ENCODE peak calls at places on chromosomes 12 and 14, in nine cellular contexts. U is brain pericyte, B is amniotic epithelial cell, H is astrocyte of the spinal cord, C is NCI-H748 treated with DMSO at 0.1 percent for 48 hours, N is NCI-H510A treated with DMSO at 0.1 percent for 48 hours, I is GM12892, G is T-helper 9 cell, Z is HTR-8/SVneo. J is an unnamed sample.

GRCh38 chr12:26830783-26831601 is 2.0 kb downstream of the ITPR2 start:
- DNase-seq in U (no peak), Z (no peak), H (no peak), N (peak; percentile 29), B (peak; percentile 63), G (no peak), I (no peak), C (no peak), J (no peak)

GRCh38 chr12:124768462-124769165 is 95.0 kb downstream of the SCARB1 start:
- DNase-seq in Z (no peak), H (peak; percentile 64), B (no peak), N (no peak), I (no peak), C (no peak), U (no peak), G (no peak), J (no peak)

GRCh38 chr12:64627781-64628180 is 17.5 kb downstream of the RASSF3 start:
- DNase-seq in N (no peak), B (peak; percentile 81), H (peak; percentile 74), Z (no peak), I (no peak), C (no peak), G (no peak), U (no peak), J (no peak)

GRCh38 chr12:24695657-24696329 is 253.1 kb downstream of the BCAT1 start:
- DNase-seq in C (no peak), N (no peak), I (no peak), G (no peak), U (no peak), B (peak; percentile 13), Z (no peak), H (no peak), J (no peak)

GRCh38 chr14:104394606-104394910 is 185.0 kb upstream of the C14orf180 start:
- DNase-seq in I (no peak), C (no peak), G (no peak), Z (no peak), B (no peak), H (no peak), U (no peak), N (no peak), J (no peak)

GRCh38 chr14:69260246-69260978 is 454 bp downstream of the GALNT16 start:
- DNase-seq in Z (peak; percentile 55), B (no peak), G (no peak), N (no peak), H (no peak), I (peak; percentile 36), U (no peak), C (no peak), J (no peak)

GRCh38 chr12:67517181-67517887 is 131.2 kb upstream of the DYRK2 start:
- DNase-seq in N (peak; percentile 28), H (peak; percentile 74), G (no peak), B (peak; percentile 33), Z (no peak), I (no peak), C (no peak), U (no peak), J (no peak)

GRCh38 chr12:51000245-51000644 is 25.9 kb downstream of the SLC11A2 start:
- DNase-seq in I (no peak), N (no peak), U (no peak), Z (peak; percentile 15), B (peak; percentile 33), C (no peak), H (peak; percentile 13), G (no peak), J (no peak)

GRCh38 chr12:121170581-121171260 is 38.0 kb downstream of the P2RX7 start:
- DNase-seq in U (no peak), I (no peak), Z (no peak), H (peak; percentile 33), N (no peak), B (peak; percentile 19), C (no peak), G (no peak), J (no peak)

GRCh38 chr12:58395470-58395869 is 454.1 kb downstream of the ATP23 start:
- DNase-seq in C (no peak), Z (no peak), G (no peak), N (no peak), U (no peak), B (peak; percentile 41), I (no peak), H (peak; percentile 59), J (no peak)

GRCh38 chr12:113846275-113846674 is 119.8 kb downstream of the RBM19 start:
- DNase-seq in G (no peak), H (no peak), I (no peak), N (no peak), Z (no peak), C (no peak), U (no peak), B (no peak), J (no peak)

GRCh38 chr12:53958128-53958527 is 3.4 kb downstream of the HOXC12 start:
- DNase-seq in C (no peak), N (no peak), U (no peak), Z (no peak), B (no peak), H (no peak), G (no peak), I (no peak), J (no peak)

GRCh38 chr12:11827096-11827841 is 177.8 kb downstream of the ETV6 start:
- DNase-seq in G (no peak), I (no peak), B (peak; percentile 57), H (no peak), U (no peak), Z (no peak), N (peak; percentile 22), C (no peak), J (no peak)

GRCh38 chr12:104372048-104372720 is 68.6 kb downstream of the EID3 start:
- DNase-seq in G (no peak), B (no peak), U (no peak), H (no peak), I (no peak), N (no peak), Z (no peak), C (no peak), J (no peak)

GRCh38 chr12:104638760-104639319 is 182.1 kb downstream of the CHST11 start:
- DNase-seq in U (no peak), B (no peak), Z (no peak), I (no peak), G (no peak), N (no peak), H (no peak), C (no peak), J (no peak)

GRCh38 chr12:132543298-132544172 is 53.6 kb downstream of the FBRSL1 start:
- DNase-seq in C (no peak), B (peak; percentile 12), I (no peak), U (no peak), Z (no peak), H (no peak), G (no peak), N (no peak), J (no peak)

GRCh38 chr14:65798216-65798615 is 385.7 kb downstream of the FUT8 start:
- DNase-seq in B (no peak), H (no peak), N (no peak), C (no peak), G (no peak), U (no peak), Z (no peak), I (no peak), J (no peak)

GRCh38 chr14:69038449-69039286 is 59.6 kb upstream of the ACTN1 start:
- DNase-seq in G (no peak), Z (peak; percentile 96), I (no peak), N (no peak), B (peak; percentile 100), U (peak; percentile 66), C (no peak), H (peak; percentile 90), J (no peak)

GRCh38 chr12:57730336-57731067 is 8.0 kb downstream of the AGAP2 start:
- DNase-seq in U (no peak), I (no peak), H (no peak), B (no peak), Z (no peak), N (no peak), C (no peak), G (no peak), J (no peak)

GRCh38 chr12:34292736-34293625 is 270.7 kb downstream of the ALG10 start:
- DNase-seq in Z (no peak), B (no peak), G (no peak), U (no peak), C (peak; percentile 19), N (no peak), H (no peak), I (no peak), J (no peak)

GRCh38 chr14:32702571-32702970 is 236.1 kb upstream of the NPAS3 start:
- DNase-seq in G (no peak), U (no peak), Z (no peak), B (no peak), N (no peak), C (no peak), H (peak; percentile 51), I (no peak), J (no peak)

GRCh38 chr12:67559751-67560150 is 88.8 kb upstream of the DYRK2 start:
- DNase-seq in U (no peak), C (no peak), I (no peak), H (no peak), B (no peak), G (no peak), Z (no peak), N (no peak), J (no peak)

J was measured in DMS153.